ENCODE peak calls at places on chromosome 19, in eight cellular contexts. X is dorsolateral prefrontal cortex, U is pancreas, Y is HT-29, P is NAMALWA, T is T-helper 9 cell, E is ovary, O is left colon. S is an unnamed sample.

GRCh38 chr19:4597278-4597974 is 37.9 kb upstream of the SEMA6B start:
- DNase-seq in O (no peak), U (no peak), X (no peak), E (no peak), Y (no peak), P (no peak), T (no peak), S (no peak)

GRCh38 chr19:9883231-9883758 is 48.2 kb downstream of the PIN1 start:
- DNase-seq in Y (no peak), T (no peak), X (peak; percentile 64), E (no peak), P (no peak), O (no peak), U (no peak), S (no peak)

GRCh38 chr19:39154626-39155100 is 29.1 kb downstream of the PAK4 start:
- DNase-seq in E (no peak), Y (peak; percentile 98), P (no peak), X (no peak), U (peak; percentile 83), O (peak; percentile 83), T (no peak), S (no peak)

GRCh38 chr19:2495130-2495641 is 19.3 kb downstream of the GADD45B start:
- DNase-seq in Y (peak; percentile 69), X (no peak), P (peak; percentile 31), T (no peak), O (peak; percentile 95), U (peak; percentile 88), E (peak; percentile 69), S (peak; percentile 87)

GRCh38 chr19:13097331-13098258 is 5.1 kb downstream of the LYL1 start:
- DNase-seq in E (peak; percentile 69), X (no peak), Y (no peak), P (no peak), O (no peak), U (no peak), T (no peak), S (no peak)

GRCh38 chr19:14391156-14391821 is 10.0 kb downstream of the ADGRE5 start:
- DNase-seq in T (no peak), X (no peak), Y (no peak), O (no peak), E (no peak), P (no peak), U (no peak), S (no peak)

GRCh38 chr19:19561946-19562664 is 24.0 kb downstream of the CILP2 start:
- DNase-seq in X (no peak), P (no peak), Y (no peak), O (no peak), E (no peak), T (no peak), U (no peak), S (no peak)

GRCh38 chr19:17775991-17776803 is 18.7 kb upstream of the B3GNT3 start:
- DNase-seq in O (no peak), Y (no peak), P (peak; percentile 91), E (no peak), X (no peak), U (no peak), T (no peak), S (no peak)

GRCh38 chr19:10752237-10752912 is 34.5 kb downstream of the DNM2 start:
- DNase-seq in E (no peak), Y (no peak), P (no peak), X (peak; percentile 89), O (no peak), T (no peak), U (no peak), S (no peak)

GRCh38 chr19:45935267-45935666 is 20.7 kb upstream of the NANOS2 start:
- DNase-seq in O (no peak), P (no peak), X (no peak), E (no peak), T (no peak), Y (no peak), U (no peak), S (no peak)

GRCh38 chr19:11736696-11737095 is 2.0 kb downstream of the ZNF823 start:
- DNase-seq in P (peak; percentile 48), E (no peak), T (no peak), Y (peak; percentile 22), O (peak; percentile 49), U (no peak), X (no peak), S (no peak)

GRCh38 chr19:28633223-28634030 is 579.5 kb downstream of the UQCRFS1 start:
- DNase-seq in E (no peak), P (peak; percentile 89), Y (peak; percentile 69), U (no peak), X (no peak), T (no peak), O (no peak), S (no peak)

GRCh38 chr19:18009412-18010066 is 1.6 kb downstream of the ARRDC2 start:
- DNase-seq in P (no peak), U (no peak), T (no peak), X (peak; percentile 63), E (no peak), Y (no peak), O (no peak), S (peak; percentile 64)

GRCh38 chr19:52923782-52924593 is 760 bp upstream of the ZNF888 start:
- DNase-seq in T (no peak), E (no peak), U (no peak), P (no peak), X (peak; percentile 31), O (peak; percentile 87), Y (peak; percentile 90), S (no peak)

GRCh38 chr19:48258350-48258749 is 2.6 kb upstream of the CARD8 start:
- DNase-seq in P (peak; percentile 55), O (no peak), U (no peak), X (no peak), Y (no peak), T (no peak), E (no peak), S (no peak)

GRCh38 chr19:48644839-48645651 is 942 bp downstream of the CA11 start:
- DNase-seq in E (peak; percentile 87), T (peak; percentile 63), O (peak; percentile 73), Y (peak; percentile 90), U (no peak), X (peak; percentile 84), P (peak; percentile 84), S (peak; percentile 59)

GRCh38 chr19:54462713-54463530 is 656 bp downstream of the LENG9 start:
- DNase-seq in O (peak; percentile 76), E (peak; percentile 71), T (peak; percentile 59), P (no peak), U (peak; percentile 85), Y (peak; percentile 88), X (peak; percentile 44), S (peak; percentile 78)

GRCh38 chr19:29941828-29942403 is at the start of gene URI1:
- DNase-seq in T (peak; percentile 96), U (peak; percentile 99), X (peak; percentile 88), E (peak; percentile 92), P (peak; percentile 88), O (peak; percentile 83), Y (peak; percentile 90), S (peak; percentile 85)

GRCh38 chr19:15680923-15681322 is 8.0 kb downstream of the CYP4F12 start:
- DNase-seq in O (no peak), T (no peak), X (no peak), E (no peak), P (no peak), U (no peak), Y (no peak), S (no peak)

GRCh38 chr19:33291623-33292534 is 10.5 kb downstream of the CEBPA start:
- DNase-seq in O (peak; percentile 80), Y (peak; percentile 86), U (no peak), P (no peak), X (no peak), E (no peak), T (no peak), S (no peak)

GRCh38 chr19:48342841-48343540 is 17.6 kb downstream of the EMP3 start:
- DNase-seq in O (no peak), U (no peak), E (no peak), Y (no peak), P (no peak), T (no peak), X (no peak), S (no peak)

GRCh38 chr19:51524661-51525264 is 6.7 kb downstream of the SIGLEC6 start:
- DNase-seq in O (no peak), U (no peak), X (no peak), P (no peak), E (no peak), Y (no peak), T (no peak), S (no peak)

GRCh38 chr19:41192574-41193419 is at the start of gene CYP2S1:
- DNase-seq in O (peak; percentile 73), Y (peak; percentile 67), X (no peak), P (no peak), U (peak; percentile 68), T (peak; percentile 7), E (no peak), S (no peak)

GRCh38 chr19:32581704-32582164 is 744 bp downstream of the PDCD5 start:
- DNase-seq in U (no peak), Y (peak; percentile 61), X (no peak), E (peak; percentile 24), T (no peak), O (peak; percentile 30), P (peak; percentile 30), S (peak; percentile 47)

GRCh38 chr19:56147307-56147706 is 6.2 kb downstream of the ZNF444 start:
- DNase-seq in Y (no peak), U (no peak), T (no peak), O (no peak), E (no peak), X (no peak), P (no peak), S (no peak)

GRCh38 chr19:7676854-7677253 is at the start of gene MCEMP1:
- DNase-seq in Y (no peak), T (no peak), X (no peak), P (no peak), E (no peak), U (no peak), O (no peak), S (no peak)

GRCh38 chr19:48297975-48298374 is 27.4 kb upstream of the EMP3 start:
- DNase-seq in P (no peak), U (no peak), Y (no peak), T (no peak), X (no peak), O (no peak), E (no peak), S (no peak)

GRCh38 chr19:27774827-27775226 is 1438.1 kb downstream of the UQCRFS1 start:
- DNase-seq in O (no peak), Y (peak; percentile 48), P (peak; percentile 80), E (no peak), X (no peak), U (no peak), T (no peak), S (peak; percentile 54)

GRCh38 chr19:58042709-58043340 is 9.0 kb downstream of the ZSCAN1 start:
- DNase-seq in P (no peak), E (no peak), O (no peak), T (no peak), Y (no peak), U (no peak), X (no peak), S (no peak)

GRCh38 chr19:29841559-29842367 is 30.0 kb downstream of the CCNE1 start:
- DNase-seq in T (no peak), E (no peak), X (peak; percentile 81), Y (peak; percentile 70), P (peak; percentile 72), O (no peak), U (no peak), S (peak; percentile 75)

GRCh38 chr19:5154799-5155426 is 185.7 kb downstream of the PTPRS start:
- DNase-seq in X (no peak), T (no peak), E (no peak), U (peak; percentile 41), O (no peak), P (no peak), Y (no peak), S (no peak)

GRCh38 chr19:50567052-50567841 is 988 bp downstream of the LRRC4B start:
- DNase-seq in X (peak; percentile 69), P (no peak), T (no peak), Y (no peak), E (no peak), O (no peak), U (no peak), S (no peak)

GRCh38 chr19:2888739-2889224 is 11.9 kb upstream of the ZNF57 start:
- DNase-seq in X (no peak), P (no peak), U (no peak), Y (peak; percentile 91), T (peak; percentile 12), O (peak; percentile 45), E (no peak), S (no peak)